ENCODE peak calls at places on chromosomes 13 and 19, in four cellular contexts. P is hepatocyte, H is upper lobe of right lung, Z is OCI-LY7. W is an unnamed sample.
A peak's percentile ranks its signal among the peaks of the same experiment; 100 is the strongest.

GRCh38 chr13:96338030-96338429 is 248.1 kb downstream of the HS6ST3 start:
- DNase-seq in H (no peak), Z (no peak), P (no peak), W (no peak)

GRCh38 chr19:6536138-6536671 is 5.4 kb downstream of the TNFSF9 start:
- DNase-seq in H (no peak), Z (peak; percentile 100), P (peak; percentile 28), W (peak; percentile 92)

GRCh38 chr13:106568225-106569003 is 477 bp upstream of the ARGLU1 start:
- DNase-seq in P (no peak), Z (peak; percentile 10), H (no peak), W (no peak)

GRCh38 chr13:39820606-39821005 is 165.1 kb downstream of the COG6 start:
- DNase-seq in Z (no peak), H (no peak), P (no peak), W (no peak)

GRCh38 chr19:48443731-48444128 is 2.1 kb upstream of the GRWD1 start:
- DNase-seq in P (no peak), H (no peak), Z (no peak), W (no peak)

GRCh38 chr19:15332311-15332996 is at the start of gene BRD4:
- DNase-seq in H (peak; percentile 90), Z (peak; percentile 82), P (peak; percentile 90), W (peak; percentile 81)

GRCh38 chr19:44810555-44811447 is 1.9 kb downstream of the BCAM start:
- DNase-seq in H (no peak), Z (no peak), P (no peak), W (no peak)

GRCh38 chr19:36527873-36528193 is 238 bp downstream of the ZNF260 start:
- DNase-seq in Z (no peak), P (no peak), H (no peak), W (no peak)

GRCh38 chr19:55385236-55385748 is 440 bp upstream of the RPL28 start:
- DNase-seq in Z (peak; percentile 96), H (peak; percentile 97), P (peak; percentile 95), W (peak; percentile 94)

GRCh38 chr19:4051175-4052101 is 15.3 kb downstream of the ZBTB7A start:
- DNase-seq in H (peak; percentile 88), Z (no peak), P (peak; percentile 66), W (no peak)

GRCh38 chr19:3369337-3370213 is 3.2 kb downstream of the NFIC start:
- DNase-seq in P (peak; percentile 76), H (peak; percentile 80), Z (no peak), W (peak; percentile 54)

GRCh38 chr19:50308991-50309390 is 20.2 kb downstream of the KCNC3 start:
- DNase-seq in H (peak; percentile 46), P (no peak), Z (no peak), W (no peak)

GRCh38 chr13:50014404-50014803 is 840 bp upstream of the KCNRG start:
- DNase-seq in Z (no peak), P (no peak), H (no peak), W (no peak)

GRCh38 chr13:79749556-79749955 is 268.6 kb downstream of the NDFIP2 start:
- DNase-seq in P (no peak), H (no peak), Z (no peak), W (no peak)

GRCh38 chr13:25213716-25214115 is 41.6 kb upstream of the AMER2 start:
- DNase-seq in H (no peak), P (no peak), Z (no peak), W (no peak)

GRCh38 chr13:90201198-90201597 is 1146.3 kb upstream of the MIR17HG start:
- DNase-seq in H (no peak), Z (no peak), P (peak; percentile 4), W (no peak)

GRCh38 chr19:55535579-55536350 is 1.2 kb downstream of the SBK2 start:
- DNase-seq in Z (no peak), P (no peak), H (no peak), W (no peak)

GRCh38 chr13:22506286-22506685 is 674.5 kb upstream of the SGCG start:
- DNase-seq in H (no peak), Z (no peak), P (no peak), W (no peak)

GRCh38 chr13:75372923-75373841 is 108.8 kb downstream of the TBC1D4 start:
- DNase-seq in Z (no peak), P (no peak), H (no peak), W (no peak)

GRCh38 chr13:48545608-48546007 is 12.7 kb upstream of the RCBTB2 start:
- DNase-seq in H (no peak), Z (no peak), P (no peak), W (no peak)

GRCh38 chr19:42540071-42540553 is 11.8 kb upstream of the CEACAM1 start:
- DNase-seq in Z (no peak), P (no peak), H (peak; percentile 52), W (no peak)

GRCh38 chr13:20064128-20064527 is 96.7 kb downstream of the GJA3 start:
- DNase-seq in Z (no peak), P (no peak), H (no peak), W (no peak)

GRCh38 chr19:48397636-48398328 is 4.3 kb downstream of the GRIN2D start:
- DNase-seq in P (no peak), Z (no peak), H (no peak), W (no peak)

GRCh38 chr19:44745386-44745831 is 3.1 kb upstream of the BCL3 start:
- DNase-seq in Z (no peak), P (peak; percentile 81), H (peak; percentile 77), W (no peak)

GRCh38 chr13:84658881-84659661 is 776.8 kb upstream of the SLITRK1 start:
- DNase-seq in Z (no peak), P (no peak), H (no peak), W (no peak)

GRCh38 chr13:30398601-30399072 is 23.7 kb upstream of the UBE2L5 start:
- DNase-seq in P (no peak), H (no peak), Z (no peak), W (no peak)

GRCh38 chr19:14943601-14944000 is 2.3 kb downstream of the OR7C2 start:
- DNase-seq in Z (no peak), P (no peak), H (no peak), W (peak; percentile 39)

GRCh38 chr19:42290523-42291436 is 11.2 kb upstream of the PRR19 start:
- DNase-seq in P (no peak), Z (peak; percentile 71), H (no peak), W (no peak)

GRCh38 chr19:40525234-40526051 is 51.2 kb upstream of the SHKBP1 start:
- DNase-seq in P (no peak), H (no peak), Z (no peak), W (no peak)

GRCh38 chr13:41577437-41577836 is 120.1 kb downstream of the RGCC start:
- DNase-seq in Z (no peak), H (no peak), P (peak; percentile 33), W (no peak)

GRCh38 chr13:37385248-37385647 is 213.3 kb downstream of the POSTN start:
- DNase-seq in Z (no peak), P (no peak), H (no peak), W (no peak)

GRCh38 chr13:38590796-38591507 is 95.9 kb upstream of the FREM2 start:
- DNase-seq in P (no peak), H (peak; percentile 74), Z (no peak), W (no peak)

GRCh38 chr19:3606690-3607289 is at the start of gene TBXA2R:
- DNase-seq in P (peak; percentile 55), H (peak; percentile 83), Z (peak; percentile 27), W (no peak)

GRCh38 chr13:29936051-29936813 is 85.8 kb upstream of the UBL3 start:
- DNase-seq in P (no peak), H (no peak), Z (no peak), W (peak; percentile 10)

DNA sequence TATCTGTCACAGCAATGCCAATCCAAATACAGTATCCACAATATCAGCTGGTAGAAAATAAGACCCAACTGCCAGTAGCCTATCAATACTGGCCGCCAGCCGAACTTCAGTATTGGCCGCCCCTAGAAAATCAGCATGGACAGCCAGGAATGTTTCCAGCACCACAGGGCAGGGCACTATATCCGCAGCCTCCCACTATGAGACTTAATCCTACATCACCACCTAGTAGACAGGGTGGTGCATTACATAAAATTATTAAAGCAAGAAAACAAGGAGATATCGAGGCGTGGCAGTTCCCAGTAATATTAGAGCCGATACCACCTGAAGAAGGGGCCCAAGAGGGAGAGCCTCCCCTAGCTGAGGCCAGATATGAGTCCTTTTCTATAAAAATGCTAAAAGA is 111.3 kb downstream of the ZNF486 start:
- DNase-seq in Z (no peak), H (no peak), P (peak; percentile 39), W (no peak)
- TF ChIP-seq CTCF in Z (peak; percentile 16), H (no peak), P (peak; percentile 42), W (no peak)

GRCh38 chr19:38321646-38322323 is 2.1 kb downstream of the KCNK6 start:
- DNase-seq in P (peak; percentile 69), Z (no peak), H (no peak), W (no peak)

GRCh38 chr19:38318595-38319142 is 976 bp upstream of the KCNK6 start:
- DNase-seq in Z (no peak), H (no peak), P (no peak), W (no peak)

GRCh38 chr19:38317104-38317612 is 1.4 kb upstream of the YIF1B start:
- DNase-seq in Z (no peak), H (no peak), P (no peak), W (no peak)

GRCh38 chr19:38320969-38321339 is 1.3 kb downstream of the KCNK6 start:
- DNase-seq in Z (no peak), H (no peak), P (no peak), W (no peak)

GRCh38 chr19:38319421-38320258 is at the start of gene KCNK6:
- DNase-seq in Z (peak; percentile 44), H (peak; percentile 81), P (peak; percentile 63), W (peak; percentile 31)
- H3K4me3 ChIP-seq in Z (peak within 1 kb of the TSS; percentile 71), H (peak within 1 kb of the TSS; percentile 71), P (peak within 1 kb of the TSS; percentile 69), W (peak within 1 kb of the TSS; percentile 64)

GRCh38 chr19:1125601-1126533 is 22.1 kb downstream of the GPX4 start:
- DNase-seq in Z (no peak), P (no peak), H (no peak), W (no peak)

GRCh38 chr19:1122021-1122971 is 18.5 kb downstream of the GPX4 start:
- DNase-seq in Z (no peak), P (no peak), H (no peak), W (no peak)

GRCh38 chr19:1122972-1123363 is 19.2 kb downstream of the GPX4 start:
- DNase-seq in P (peak; percentile 75), H (peak; percentile 89), Z (peak; percentile 71), W (peak; percentile 79)

GRCh38 chr19:1123381-1123780 is 19.6 kb downstream of the GPX4 start:
- DNase-seq in Z (no peak), P (no peak), H (no peak), W (no peak)

DNA sequence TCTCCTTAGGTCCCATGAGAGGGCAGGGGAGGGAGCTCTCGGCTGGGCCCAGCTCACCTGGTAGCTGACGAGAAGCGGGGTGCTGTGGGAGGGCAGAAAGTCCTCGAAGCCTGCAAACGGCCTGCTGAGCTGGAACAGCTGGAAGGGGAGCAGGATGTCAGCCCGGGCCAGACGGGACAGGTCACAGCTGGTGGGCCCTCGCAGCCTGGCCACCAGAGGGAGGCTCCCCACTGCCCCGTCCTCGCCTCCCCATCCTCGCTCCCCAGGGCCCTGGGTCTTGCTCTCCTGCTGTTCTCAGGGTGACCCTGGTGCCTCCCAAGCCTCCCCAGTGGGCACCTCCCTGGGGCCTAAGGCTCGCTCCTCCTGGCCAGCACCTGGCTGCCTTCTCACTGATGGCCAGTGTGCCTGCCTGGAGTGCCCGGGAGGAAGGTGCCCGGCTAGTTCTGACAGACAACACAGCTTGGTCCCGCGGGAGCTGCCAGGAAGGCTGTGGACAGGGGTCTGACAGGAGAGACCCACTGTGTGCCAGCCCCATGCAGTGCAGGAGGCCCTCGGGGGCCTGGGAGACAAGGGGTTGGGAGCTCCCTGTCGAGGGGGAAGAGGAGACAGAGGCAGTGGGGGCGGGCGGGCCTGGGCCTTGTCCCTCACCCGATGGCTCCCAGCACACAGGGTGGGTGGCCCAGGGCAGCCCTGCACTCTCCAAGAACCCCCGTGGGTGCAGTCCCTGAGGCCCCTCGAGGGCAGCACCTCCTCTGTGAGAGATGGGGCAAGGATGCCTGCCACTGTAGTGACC is 20.3 kb downstream of the GPX4 start:
- DNase-seq in H (no peak), P (no peak), Z (no peak), W (no peak)
- H3K36me3 ChIP-seq in H (peaks cover 92% of the 10 kb centered on the region), P (no peaks in the 10 kb centered on the region), Z (peaks cover 62% of the 10 kb centered on the region), W (peaks cover 45% of the 10 kb centered on the region)

GRCh38 chr13:89115307-89115706 is 1444.1 kb downstream of the SLITRK5 start:
- DNase-seq in H (no peak), Z (no peak), P (no peak), W (no peak)
- TF ChIP-seq CTCF in H (peak; percentile 5), Z (peak; percentile 81), P (no peak), W (peak; percentile 1)